ENCODE peak calls at places on chromosomes 16 and 17, in six cellular contexts. F is stomach, G is neural progenitor cell, D is body of pancreas, R is pancreas, X is heart right ventricle. S is an unnamed sample. For H3K36me3, the result is how much of the 10 kb centered on the place peaks cover.

GRCh38 chr17:47295874-47296255 is 27.9 kb upstream of the EFCAB13 start:
- DNase-seq in F (no peak), G (no peak), D (no peak), R (no peak), X (no peak), S (no peak)

GRCh38 chr16:56789360-56789759 is 59.4 kb downstream of the NUP93 start:
- DNase-seq in F (peak), G (no peak), D (peak), R (peak), X (peak), S (no peak)

GRCh38 chr17:5506307-5506706 is 19.9 kb downstream of the MIS12 start:
- DNase-seq in F (no peak), G (no peak), D (no peak), R (no peak), X (no peak), S (no peak)

GRCh38 chr16:63066552-63066951 is 1030.3 kb upstream of the CDH8 start:
- DNase-seq in F (no peak), G (no peak), D (no peak), R (no peak), X (no peak), S (no peak)

GRCh38 chr16:4972938-4973587 is 14.9 kb downstream of the SEC14L5 start:
- DNase-seq in F (no peak), G (no peak), D (no peak), R (no peak), X (no peak), S (no peak)

GRCh38 chr17:4442582-4442981 is 8.8 kb downstream of the SPNS3 start:
- DNase-seq in F (no peak), G (no peak), D (no peak), R (no peak), X (no peak), S (no peak)

GRCh38 chr16:63613701-63614100 is 1508.2 kb downstream of the CDH11 start:
- DNase-seq in F (no peak), G (no peak), D (no peak), R (no peak), X (no peak), S (no peak)

GRCh38 chr16:12091569-12092346 is 115.2 kb downstream of the SNX29 start:
- DNase-seq in F (no peak), G (peak), D (no peak), R (no peak), X (no peak), S (no peak)

GRCh38 chr17:76065754-76066153 is 6.6 kb downstream of the SRP68 start:
- DNase-seq in F (no peak), G (no peak), D (no peak), R (no peak), X (no peak), S (no peak)

DNA sequence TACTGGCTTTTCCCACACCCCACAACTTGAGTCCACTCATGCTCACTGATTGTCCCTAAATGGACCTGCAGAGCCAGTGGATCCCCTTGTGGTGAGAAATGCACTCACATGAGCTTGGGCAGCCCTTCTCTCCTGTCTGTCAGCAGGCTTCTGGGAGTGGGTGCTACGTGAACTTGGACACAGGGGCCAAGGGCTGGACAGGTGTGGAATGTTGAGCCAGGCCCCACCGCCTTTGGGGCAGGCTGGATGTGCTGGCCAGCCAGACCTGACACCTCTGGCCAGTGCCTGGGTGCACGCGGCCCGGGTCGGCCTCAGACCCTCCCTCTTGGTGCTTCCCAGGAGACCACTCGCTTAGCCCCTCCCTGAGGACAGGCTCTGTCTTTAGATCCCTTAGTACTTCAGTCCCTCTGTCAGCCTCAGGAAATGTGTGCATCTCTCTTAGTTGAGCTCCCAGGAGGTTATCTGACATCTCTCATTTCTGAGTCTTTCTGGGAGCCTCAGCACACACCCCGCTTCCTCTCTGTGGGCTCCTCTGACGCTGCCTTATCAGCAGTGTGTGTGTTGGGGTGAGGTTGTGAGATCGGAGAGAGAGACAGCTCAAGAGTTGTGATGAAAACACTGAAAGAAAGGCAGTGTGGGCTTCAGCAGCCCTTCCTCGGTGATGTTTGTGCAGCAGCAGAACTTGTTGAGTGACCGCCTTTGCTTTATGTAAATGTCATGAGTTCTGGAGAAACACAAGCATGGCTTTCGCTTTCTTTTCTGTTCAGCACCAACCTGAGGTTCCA is 117.0 kb downstream of the RAB11FIP4 start:
- DNase-seq in F (peak), G (peak), D (no peak), R (no peak), X (no peak), S (no peak)
- TF ChIP-seq CTCF in F (peak), G (peak), D (no peak), R (no peak), X (peak), S (no peak)

DNA sequence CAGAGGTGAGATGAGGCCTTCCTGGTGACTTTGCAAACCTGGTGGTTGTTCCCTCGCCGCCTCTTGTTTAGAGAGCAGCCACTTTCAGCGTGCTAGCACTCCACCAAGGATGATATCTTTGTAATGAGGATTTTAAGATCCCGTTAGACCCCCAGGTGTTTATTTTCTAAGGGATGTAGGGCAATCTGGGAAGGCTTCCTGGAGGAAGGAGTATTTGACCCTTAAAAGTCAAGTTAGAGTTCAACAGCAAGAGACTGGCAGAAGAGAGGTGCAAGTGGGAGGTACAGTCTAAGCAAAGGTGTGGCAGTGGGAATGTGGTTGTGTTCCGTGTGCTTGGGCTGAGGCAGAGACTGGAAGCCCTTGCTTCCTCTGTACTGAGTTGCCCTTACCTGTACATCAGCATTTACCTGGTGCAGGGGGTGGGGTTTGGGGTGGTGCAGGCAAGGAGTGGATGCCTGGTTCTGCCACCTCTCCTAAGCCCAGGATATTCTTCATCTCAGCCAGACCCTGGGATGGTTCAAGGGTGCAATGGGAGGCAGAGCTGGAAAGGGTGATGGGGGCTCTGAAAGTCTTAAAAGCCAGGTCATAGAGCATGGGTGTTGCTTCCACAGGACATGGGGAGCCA is 83.6 kb downstream of the SDR42E1 start:
- DNase-seq in F (no peak), G (no peak), D (no peak), R (no peak), X (no peak), S (no peak)
- H3K36me3 ChIP-seq in F (under half), G (under half), D (under half), R (under half), X (under half), S (under half)

GRCh38 chr16:88130016-88130415 is 178.8 kb downstream of the BANP start:
- DNase-seq in F (no peak), G (no peak), D (no peak), R (no peak), X (no peak), S (no peak)
- TF ChIP-seq CTCF in F (no peak), G (no peak), D (no peak), R (no peak), X (no peak), S (no peak)

DNA sequence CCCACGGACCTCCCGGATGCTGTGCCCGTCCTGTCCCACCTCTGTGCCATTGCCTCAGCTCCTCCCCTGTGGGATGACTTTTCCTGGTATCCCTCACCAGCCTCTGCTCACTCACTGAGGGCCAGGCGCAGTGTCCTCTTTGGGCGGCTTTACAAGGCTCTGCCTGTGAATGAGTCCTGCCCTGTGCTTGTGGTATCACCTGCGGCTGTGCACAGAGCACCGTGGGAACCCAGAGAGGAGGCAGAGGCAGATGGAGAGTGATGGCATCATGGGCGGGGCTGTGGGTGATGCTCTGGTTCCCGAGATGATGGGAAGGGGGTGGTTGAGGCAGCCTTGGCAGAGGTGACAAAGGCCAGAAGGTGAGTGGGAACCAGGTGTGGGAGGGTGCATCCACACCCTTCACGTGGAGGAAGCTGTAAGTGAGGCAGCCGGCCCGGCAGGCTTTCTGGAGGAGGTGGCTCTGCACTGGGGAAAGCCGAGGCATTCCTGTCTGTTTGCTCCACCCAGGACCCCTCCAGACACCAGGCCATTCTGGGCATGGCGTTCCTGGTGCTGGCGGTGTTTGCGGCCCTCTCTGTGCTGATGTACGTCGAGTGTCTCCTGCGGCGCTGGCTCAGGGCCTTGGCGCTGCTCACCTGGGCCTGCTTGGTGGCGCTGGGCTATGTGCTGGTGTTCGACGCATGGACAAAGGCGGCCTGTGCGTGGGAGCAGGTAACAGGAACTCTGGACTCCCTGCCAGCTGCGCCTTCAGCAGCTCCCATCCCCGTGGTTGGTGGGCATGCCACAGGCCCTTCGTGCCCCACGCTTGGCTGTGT is 23.8 kb downstream of the ADCY7 start:
- DNase-seq in F (no peak), G (no peak), D (no peak), R (no peak), X (no peak), S (no peak)
- H3K36me3 ChIP-seq in F (under half), G (under half), D (under half), R (under half), X (under half), S (under half)

DNA sequence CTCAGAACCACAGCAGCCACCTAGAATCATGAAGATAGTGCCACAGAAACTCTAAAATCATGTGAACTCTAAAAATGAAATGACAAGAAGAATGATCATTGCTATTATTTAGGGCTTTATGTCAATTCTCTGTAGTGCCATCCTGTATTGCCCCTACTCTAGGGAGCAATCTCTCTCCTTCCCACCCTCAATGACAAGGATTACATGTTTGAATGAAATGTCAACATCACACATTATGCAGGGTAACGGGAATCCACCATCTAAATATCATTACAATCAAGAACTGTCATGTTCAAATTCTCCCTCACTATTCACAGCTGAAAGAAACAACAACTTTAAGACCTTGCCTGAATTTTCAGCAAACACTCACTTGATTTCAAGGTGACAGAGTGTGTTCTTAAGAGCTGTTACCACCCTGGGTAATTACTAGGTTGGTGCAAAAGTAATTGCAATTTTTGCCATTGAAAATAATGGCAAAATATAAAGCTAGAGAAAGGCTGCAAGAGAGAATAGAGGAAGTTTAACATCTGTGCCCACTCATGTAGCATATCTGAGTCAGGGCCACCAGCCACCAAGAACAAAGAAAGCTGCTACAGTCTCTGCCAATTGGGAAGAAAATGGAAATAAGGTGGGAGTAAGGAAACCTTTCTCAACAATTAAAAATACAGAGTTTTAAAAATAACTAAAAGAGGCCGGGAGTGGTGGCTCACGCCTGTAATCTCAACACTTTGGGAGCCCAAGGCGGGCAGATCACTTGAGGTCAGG is 112.8 kb upstream of the PSMD7 start:
- DNase-seq in F (no peak), G (no peak), D (no peak), R (no peak), X (no peak), S (no peak)
- TF ChIP-seq CTCF in F (no peak), G (no peak), D (no peak), R (no peak), X (no peak), S (no peak)